ENCODE peak calls at places on chromosomes 7 and 10, in eight cellular contexts. B is SJSA1, T is neuronal stem cell, X is WERI-Rb-1, C is ovary, D is vagina, J is tibial nerve, F is A549. N is an unnamed sample.

GRCh38 chr7:121499526-121500123 is 103.5 kb upstream of the FAM3C start:
- DNase-seq in D (no peak), B (no peak), F (no peak), J (no peak), T (no peak), X (no peak), C (no peak), N (no peak)

GRCh38 chr10:48289652-48290238 is 15.2 kb upstream of the FRMPD2 start:
- DNase-seq in B (no peak), X (peak; percentile 84), D (no peak), J (no peak), F (peak; percentile 50), C (no peak), T (peak; percentile 72), N (peak; percentile 77)

GRCh38 chr10:21516270-21517131 is 9.0 kb downstream of the SKIDA1 start:
- DNase-seq in B (peak; percentile 64), F (no peak), T (no peak), J (no peak), X (peak; percentile 33), D (no peak), C (peak; percentile 76), N (peak; percentile 88)

GRCh38 chr10:50367732-50368131 is 116.4 kb upstream of the ASAH2 start:
- DNase-seq in X (peak; percentile 7), J (no peak), T (no peak), C (no peak), F (peak; percentile 35), B (no peak), D (no peak), N (no peak)

GRCh38 chr7:30845426-30846135 is 66.1 kb upstream of the AQP1 start:
- DNase-seq in B (no peak), C (no peak), D (no peak), J (peak; percentile 37), F (no peak), T (no peak), X (no peak), N (peak; percentile 88)

GRCh38 chr7:4653771-4654170 is 28.3 kb upstream of the FOXK1 start:
- DNase-seq in F (no peak), T (no peak), C (no peak), B (no peak), J (no peak), X (no peak), D (no peak), N (no peak)

GRCh38 chr7:12653127-12653917 is 34.1 kb upstream of the ARL4A start:
- DNase-seq in D (no peak), B (no peak), C (no peak), J (no peak), T (no peak), X (no peak), F (no peak), N (no peak)

GRCh38 chr7:74312418-74313021 is 23.3 kb downstream of the CLIP2 start:
- DNase-seq in F (no peak), T (no peak), B (no peak), J (no peak), C (no peak), X (no peak), D (no peak), N (no peak)

GRCh38 chr7:30656611-30657010 is 25.6 kb downstream of the CRHR2 start:
- DNase-seq in D (no peak), F (no peak), X (no peak), C (no peak), J (no peak), T (no peak), B (no peak), N (no peak)

GRCh38 chr7:85705076-85705475 is 518.2 kb upstream of the SEMA3D start:
- DNase-seq in X (no peak), F (no peak), B (no peak), D (no peak), C (no peak), T (no peak), J (no peak), N (no peak)

GRCh38 chr7:131057015-131057518 is 270.6 kb upstream of the MKLN1 start:
- DNase-seq in B (peak; percentile 50), D (no peak), X (no peak), F (no peak), C (no peak), J (no peak), T (no peak), N (no peak)

GRCh38 chr7:6032167-6032566 is 991 bp downstream of the ANKRD61 start:
- DNase-seq in T (no peak), C (no peak), F (no peak), B (no peak), J (no peak), D (no peak), X (no peak), N (no peak)

GRCh38 chr7:26507375-26508068 is 215.9 kb downstream of the SNX10 start:
- DNase-seq in T (no peak), J (no peak), F (no peak), D (no peak), B (no peak), X (no peak), C (no peak), N (no peak)

GRCh38 chr7:76260171-76260703 is 42.2 kb upstream of the HSPB1 start:
- DNase-seq in C (peak; percentile 40), X (peak; percentile 61), B (peak; percentile 59), D (no peak), T (peak; percentile 92), J (no peak), F (no peak), N (peak; percentile 23)

GRCh38 chr7:4809091-4809591 is 33.7 kb downstream of the AP5Z1 start:
- DNase-seq in B (no peak), J (no peak), D (no peak), F (no peak), X (no peak), T (no peak), C (no peak), N (no peak)

GRCh38 chr7:44973610-44974401 is 5.0 kb downstream of the MYO1G start:
- DNase-seq in J (no peak), X (peak; percentile 78), D (peak; percentile 88), C (no peak), F (no peak), T (no peak), B (no peak), N (peak; percentile 80)

GRCh38 chr7:55476071-55476803 is 96.1 kb downstream of the VOPP1 start:
- DNase-seq in C (no peak), T (no peak), D (peak; percentile 58), B (peak; percentile 83), J (no peak), F (no peak), X (no peak), N (no peak)

GRCh38 chr10:133401500-133401899 is 7.5 kb downstream of the MTG1 start:
- DNase-seq in D (peak; percentile 61), F (no peak), J (no peak), X (no peak), B (no peak), T (no peak), C (peak; percentile 12), N (no peak)

GRCh38 chr10:133399123-133399601 is 5.2 kb downstream of the MTG1 start:
- DNase-seq in F (no peak), C (peak; percentile 13), D (no peak), T (no peak), X (no peak), J (no peak), B (peak; percentile 37), N (no peak)

GRCh38 chr10:133403359-133403758 is 9.4 kb downstream of the MTG1 start:
- DNase-seq in T (no peak), B (no peak), X (no peak), F (no peak), C (peak; percentile 6), D (no peak), J (no peak), N (no peak)

GRCh38 chr10:133401981-133402725 is 8.2 kb downstream of the MTG1 start:
- DNase-seq in J (no peak), X (no peak), B (peak; percentile 36), D (peak; percentile 93), C (peak; percentile 10), F (no peak), T (no peak), N (no peak)

DNA sequence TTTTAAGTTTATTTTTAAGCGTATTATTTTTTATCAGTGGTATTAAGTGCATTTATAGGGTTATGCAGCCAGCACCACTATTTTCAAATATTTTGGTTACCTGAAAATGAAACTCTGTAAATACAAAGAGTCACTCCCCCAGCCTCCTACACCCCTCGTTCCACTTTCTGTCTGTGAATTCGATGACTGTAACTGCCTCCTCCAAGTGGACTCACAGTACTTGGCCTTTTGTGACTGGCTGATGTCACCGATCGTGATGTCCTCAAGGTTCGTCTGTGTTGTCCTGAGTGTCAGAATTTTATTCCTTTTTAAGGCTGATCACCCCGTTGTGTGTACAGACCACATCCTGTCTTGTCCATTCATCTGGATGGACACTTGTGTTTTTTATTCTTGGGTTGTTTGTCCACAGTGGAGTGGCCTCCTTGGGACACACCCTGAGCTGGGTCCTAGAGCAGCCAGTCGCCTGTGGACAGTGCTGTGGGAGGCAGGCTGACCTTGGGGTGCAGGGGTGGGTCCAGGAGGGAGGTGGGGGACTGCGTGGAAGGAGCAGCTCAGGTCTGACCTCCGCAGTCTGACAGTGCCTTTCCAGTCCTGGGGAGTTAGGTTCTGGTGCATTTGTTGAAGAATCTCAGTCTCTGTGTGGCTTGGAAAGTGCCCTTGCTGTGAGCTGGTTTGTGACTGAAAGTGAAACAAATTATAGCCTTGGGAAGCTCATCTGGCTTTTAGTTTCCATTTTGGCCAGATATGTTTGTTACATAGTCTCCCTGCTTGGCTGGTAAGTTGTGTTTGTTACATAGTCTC is 6.9 kb downstream of the MTG1 start:
- DNase-seq in F (no peak), C (peak; percentile 6), T (no peak), D (no peak), J (no peak), X (no peak), B (no peak), N (no peak)
- H3K4me3 ChIP-seq in F (no peak overlapping the region), C (no peak overlapping the region), T (no peak overlapping the region), D (no peak overlapping the region), J (no peak overlapping the region), X (no peak overlapping the region), B (no peak overlapping the region), N (no peak overlapping the region)

GRCh38 chr7:57399251-57399940 is 50.6 kb upstream of the ZNF716 start:
- DNase-seq in C (no peak), D (peak; percentile 87), F (no peak), B (no peak), J (no peak), X (no peak), T (no peak), N (no peak)
- H3K9me3 ChIP-seq in C (no peaks in the 10 kb centered on the region), D (no peaks in the 10 kb centered on the region), F (no peaks in the 10 kb centered on the region), B (peaks cover 4% of the 10 kb centered on the region), J (no peaks in the 10 kb centered on the region), X (peaks cover 4% of the 10 kb centered on the region), T (no peaks in the 10 kb centered on the region), N (no peaks in the 10 kb centered on the region)

DNA sequence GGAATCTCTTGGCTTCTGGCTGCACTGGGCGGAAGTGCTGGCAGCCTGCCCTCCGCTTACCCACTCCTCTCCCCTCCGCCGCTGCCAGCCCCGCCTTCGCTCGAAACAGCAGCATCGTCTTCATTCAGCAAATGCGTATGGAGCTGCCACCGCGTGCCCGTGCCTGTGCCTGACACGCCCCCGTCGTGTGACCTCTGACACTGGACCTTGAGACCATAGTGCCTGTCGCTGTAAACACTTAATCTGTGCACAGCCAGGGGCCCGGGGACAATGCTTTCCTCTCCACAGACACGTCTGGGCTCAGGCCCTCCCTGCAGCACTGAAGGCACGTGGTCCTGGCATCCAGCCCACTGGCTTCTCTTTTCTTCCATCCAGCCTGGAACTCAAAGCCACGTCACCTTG is 174.3 kb upstream of the PPP2R2D start:
- DNase-seq in C (peak; percentile 71), D (no peak), B (peak; percentile 33), X (no peak), J (peak; percentile 38), T (peak; percentile 83), F (no peak), N (peak; percentile 82)
- H3K4me3 ChIP-seq in C (no peak overlapping the region), D (peak overlapping the region; percentile 7), B (no peak overlapping the region), X (no peak overlapping the region), J (no peak overlapping the region), T (no peak overlapping the region), F (no peak overlapping the region), N (no peak overlapping the region)

GRCh38 chr10:56823849-56824248 is 462.8 kb upstream of the ZWINT start:
- DNase-seq in B (no peak), T (peak; percentile 1), F (no peak), J (no peak), X (peak; percentile 11), C (no peak), D (no peak), N (no peak)
- H3K9me3 ChIP-seq in B (no peaks in the 10 kb centered on the region), T (no peaks in the 10 kb centered on the region), F (peaks cover 4% of the 10 kb centered on the region), J (no peaks in the 10 kb centered on the region), X (peaks cover 5% of the 10 kb centered on the region), C (no peaks in the 10 kb centered on the region), D (no peaks in the 10 kb centered on the region), N (peaks cover 2% of the 10 kb centered on the region)